ENCODE peak calls at places on chromosomes 13 and 19, in five cellular contexts. One of them, this sample, is unnamed.
A peak's percentile ranks its signal among the peaks of the same experiment; 100 is the strongest.

GRCh38 chr13:46864941-46865340 is 31.9 kb downstream of the HTR2A start:
- DNase-seq in CD8-positive, alpha-beta T cell: no peak
- DNase-seq in fibroblast of lung: no peak
- DNase-seq in activated CD4-positive, CD25-positive, alpha-beta regulatory T cell treated with anti-CD3 and anti-CD28 coated beads, Interleukin-2, amount 50 U/mL, for 16 hours: no peak
- DNase-seq in glutamatergic neuron: no peak
- DNase-seq in this sample: no peak

GRCh38 chr13:47455581-47455980 is 545.5 kb downstream of the SUCLA2 start:
- DNase-seq in CD8-positive, alpha-beta T cell: no peak
- DNase-seq in fibroblast of lung: no peak
- DNase-seq in activated CD4-positive, CD25-positive, alpha-beta regulatory T cell treated with anti-CD3 and anti-CD28 coated beads, Interleukin-2, amount 50 U/mL, for 16 hours: no peak
- DNase-seq in glutamatergic neuron: no peak
- DNase-seq in this sample: no peak

GRCh38 chr19:29487432-29487831 is 38.4 kb upstream of the VSTM2B start:
- DNase-seq in CD8-positive, alpha-beta T cell: no peak
- DNase-seq in fibroblast of lung: no peak
- DNase-seq in activated CD4-positive, CD25-positive, alpha-beta regulatory T cell treated with anti-CD3 and anti-CD28 coated beads, Interleukin-2, amount 50 U/mL, for 16 hours: no peak
- DNase-seq in glutamatergic neuron: no peak
- DNase-seq in this sample: no peak

GRCh38 chr19:18093439-18094161 is 4.0 kb upstream of the MAST3 start:
- DNase-seq in CD8-positive, alpha-beta T cell: no peak
- DNase-seq in fibroblast of lung: no peak
- DNase-seq in activated CD4-positive, CD25-positive, alpha-beta regulatory T cell treated with anti-CD3 and anti-CD28 coated beads, Interleukin-2, amount 50 U/mL, for 16 hours: no peak
- DNase-seq in glutamatergic neuron: no peak
- DNase-seq in this sample: no peak

GRCh38 chr13:84896128-84896527 is 903.1 kb downstream of the SLITRK6 start:
- DNase-seq in CD8-positive, alpha-beta T cell: no peak
- DNase-seq in fibroblast of lung: peak; percentile 34
- DNase-seq in activated CD4-positive, CD25-positive, alpha-beta regulatory T cell treated with anti-CD3 and anti-CD28 coated beads, Interleukin-2, amount 50 U/mL, for 16 hours: no peak
- DNase-seq in glutamatergic neuron: peak; percentile 47
- DNase-seq in this sample: peak; percentile 20

GRCh38 chr13:74850893-74851292 is 631.1 kb downstream of the TBC1D4 start:
- DNase-seq in CD8-positive, alpha-beta T cell: no peak
- DNase-seq in fibroblast of lung: no peak
- DNase-seq in activated CD4-positive, CD25-positive, alpha-beta regulatory T cell treated with anti-CD3 and anti-CD28 coated beads, Interleukin-2, amount 50 U/mL, for 16 hours: no peak
- DNase-seq in glutamatergic neuron: no peak
- DNase-seq in this sample: no peak

GRCh38 chr19:3441089-3441985 is 39.0 kb downstream of the SMIM24 start:
- DNase-seq in CD8-positive, alpha-beta T cell: no peak
- DNase-seq in fibroblast of lung: no peak
- DNase-seq in activated CD4-positive, CD25-positive, alpha-beta regulatory T cell treated with anti-CD3 and anti-CD28 coated beads, Interleukin-2, amount 50 U/mL, for 16 hours: no peak
- DNase-seq in glutamatergic neuron: no peak
- DNase-seq in this sample: no peak

GRCh38 chr13:76820759-76821158 is 65.4 kb downstream of the KCTD12 start:
- DNase-seq in CD8-positive, alpha-beta T cell: no peak
- DNase-seq in fibroblast of lung: no peak
- DNase-seq in activated CD4-positive, CD25-positive, alpha-beta regulatory T cell treated with anti-CD3 and anti-CD28 coated beads, Interleukin-2, amount 50 U/mL, for 16 hours: no peak
- DNase-seq in glutamatergic neuron: no peak
- DNase-seq in this sample: no peak

GRCh38 chr13:18991054-18991453 is 190.6 kb downstream of the TUBA3C start:
- DNase-seq in CD8-positive, alpha-beta T cell: no peak
- DNase-seq in fibroblast of lung: no peak
- DNase-seq in activated CD4-positive, CD25-positive, alpha-beta regulatory T cell treated with anti-CD3 and anti-CD28 coated beads, Interleukin-2, amount 50 U/mL, for 16 hours: no peak
- DNase-seq in glutamatergic neuron: no peak
- DNase-seq in this sample: no peak

GRCh38 chr19:5882421-5882968 is 12.2 kb upstream of the FUT5 start:
- DNase-seq in CD8-positive, alpha-beta T cell: no peak
- DNase-seq in fibroblast of lung: no peak
- DNase-seq in activated CD4-positive, CD25-positive, alpha-beta regulatory T cell treated with anti-CD3 and anti-CD28 coated beads, Interleukin-2, amount 50 U/mL, for 16 hours: no peak
- DNase-seq in glutamatergic neuron: no peak
- DNase-seq in this sample: no peak

GRCh38 chr19:15550847-15551182 is 42.5 kb downstream of the CYP4F22 start:
- DNase-seq in CD8-positive, alpha-beta T cell: no peak
- DNase-seq in fibroblast of lung: no peak
- DNase-seq in activated CD4-positive, CD25-positive, alpha-beta regulatory T cell treated with anti-CD3 and anti-CD28 coated beads, Interleukin-2, amount 50 U/mL, for 16 hours: no peak
- DNase-seq in glutamatergic neuron: no peak
- DNase-seq in this sample: no peak

This sample was measured in Panc1.